ENCODE peak calls at places on chromosome 3, in seven cellular contexts. N is T-helper 9 cell, Q is iPS-NIHi11, U is ovary, P is non-pigmented ciliary epithelial cell, S is kidney tubule cell, F is AG08395. K is an unnamed sample.

GRCh38 chr3:133572158-133573053 is 1.1 kb upstream of the CDV3 start:
- DNase-seq in N (no peak), Q (no peak), U (no peak), P (no peak), S (peak; percentile 67), F (no peak), K (no peak)

GRCh38 chr3:126034481-126035361 is 49.2 kb downstream of the SLC41A3 start:
- DNase-seq in N (no peak), Q (no peak), U (no peak), P (no peak), S (peak; percentile 15), F (no peak), K (no peak)

GRCh38 chr3:115692887-115693524 is 69.7 kb downstream of the GAP43 start:
- DNase-seq in N (peak; percentile 43), Q (peak; percentile 80), U (peak; percentile 53), P (peak; percentile 27), S (peak; percentile 77), F (peak; percentile 76), K (no peak)

GRCh38 chr3:134618473-134618860 is 32.4 kb downstream of the KY start:
- DNase-seq in N (no peak), Q (no peak), U (no peak), P (no peak), S (no peak), F (no peak), K (no peak)

GRCh38 chr3:100634493-100635272 is 25.3 kb downstream of the ADGRG7 start:
- DNase-seq in N (no peak), Q (peak; percentile 4), U (no peak), P (no peak), S (peak; percentile 43), F (peak; percentile 3), K (no peak)

GRCh38 chr3:197398301-197398878 is 100.0 kb upstream of the DLG1 start:
- DNase-seq in N (no peak), Q (no peak), U (no peak), P (no peak), S (peak; percentile 74), F (peak; percentile 0), K (no peak)

GRCh38 chr3:141737108-141737507 is 990 bp upstream of the RNF7 start:
- DNase-seq in N (no peak), Q (no peak), U (no peak), P (no peak), S (no peak), F (no peak), K (no peak)

GRCh38 chr3:56368860-56369259 is 99.4 kb downstream of the ERC2 start:
- DNase-seq in N (no peak), Q (no peak), U (no peak), P (no peak), S (no peak), F (no peak), K (no peak)

GRCh38 chr3:190059242-190059590 is 61.5 kb downstream of the P3H2 start:
- DNase-seq in N (no peak), Q (no peak), U (no peak), P (no peak), S (peak; percentile 30), F (no peak), K (no peak)